ENCODE peak calls at places on chromosomes 2 and 18, in six cellular contexts. W is endothelial cell of umbilical vein, S is lower lobe of right lung, P is fibroblast of lung, A is K562, G is transverse colon. Q is an unnamed sample.

GRCh38 chr2:151972176-151973012 is 126.5 kb downstream of the CACNB4 start:
- DNase-seq in W (no peak), S (no peak), P (no peak), A (no peak), G (no peak), Q (no peak)

GRCh38 chr2:214005337-214005736 is 405.5 kb upstream of the VWC2L start:
- DNase-seq in W (peak; percentile 22), S (no peak), P (peak; percentile 33), A (no peak), G (no peak), Q (no peak)

GRCh38 chr2:17255071-17255470 is 263.2 kb downstream of the RAD51AP2 start:
- DNase-seq in W (no peak), S (no peak), P (no peak), A (no peak), G (no peak), Q (no peak)

GRCh38 chr2:164803772-164804466 is 37.7 kb downstream of the COBLL1 start:
- DNase-seq in W (no peak), S (no peak), P (peak; percentile 20), A (no peak), G (no peak), Q (no peak)

GRCh38 chr2:174145827-174146226 is 102.5 kb downstream of the OLA1 start:
- DNase-seq in W (no peak), S (no peak), P (no peak), A (peak; percentile 32), G (no peak), Q (no peak)

GRCh38 chr2:64699712-64700111 is 46.0 kb upstream of the SERTAD2 start:
- DNase-seq in W (no peak), S (no peak), P (no peak), A (no peak), G (no peak), Q (no peak)

GRCh38 chr2:72989770-72990556 is 72.6 kb downstream of the EMX1 start:
- DNase-seq in W (no peak), S (no peak), P (peak; percentile 60), A (no peak), G (peak; percentile 3), Q (no peak)

GRCh38 chr2:205904873-205905272 is 181.1 kb downstream of the INO80D start:
- DNase-seq in W (no peak), S (no peak), P (no peak), A (no peak), G (peak; percentile 58), Q (no peak)

GRCh38 chr2:219675206-219675605 is 47.8 kb downstream of the SLC4A3 start:
- DNase-seq in W (no peak), S (no peak), P (no peak), A (no peak), G (no peak), Q (no peak)

GRCh38 chr18:62881509-62882016 is 166.2 kb downstream of the PHLPP1 start:
- DNase-seq in W (peak; percentile 77), S (no peak), P (peak; percentile 99), A (no peak), G (no peak), Q (peak; percentile 90)

GRCh38 chr2:201909348-201909747 is 103.0 kb downstream of the CDK15 start:
- DNase-seq in W (no peak), S (no peak), P (peak; percentile 99), A (no peak), G (no peak), Q (no peak)

DNA sequence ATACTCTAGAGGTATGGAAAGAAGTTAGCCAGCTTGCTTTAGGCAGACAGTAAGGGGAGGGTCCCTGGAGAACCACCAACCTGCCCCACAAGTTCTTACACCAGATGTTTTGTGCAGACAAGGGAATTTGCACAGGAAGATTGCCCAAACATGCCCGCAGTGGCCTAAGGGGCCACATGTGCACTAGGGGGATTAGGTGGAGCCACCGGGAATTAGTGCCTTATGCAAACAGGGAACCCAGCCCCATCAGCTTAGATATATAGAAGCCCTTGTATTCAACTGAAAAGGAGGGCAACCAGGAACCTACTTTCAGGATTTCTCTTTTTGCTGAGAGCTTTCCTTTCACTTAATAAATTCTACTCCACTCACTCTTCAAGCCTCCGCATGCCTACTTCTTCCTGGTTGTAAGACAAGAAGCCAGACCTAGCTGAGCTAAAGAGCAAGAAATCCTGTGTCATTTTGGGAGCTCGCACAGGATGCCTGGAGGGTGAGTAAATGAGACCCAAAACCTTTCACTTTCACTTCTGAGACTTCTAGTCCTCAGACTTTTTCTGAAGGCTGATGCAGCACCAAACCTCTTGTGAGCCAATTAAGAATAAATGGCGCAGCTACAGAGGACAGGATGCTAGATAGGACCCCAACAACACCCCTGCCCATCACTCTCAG is 146.3 kb downstream of the GCA start:
- DNase-seq in W (no peak), S (no peak), P (no peak), A (no peak), G (no peak), Q (no peak)
- TF ChIP-seq CTCF in W (no peak), S (no peak), P (no peak), A (no peak), G (no peak), Q (no peak)

GRCh38 chr2:35580951-35581350 is 774.6 kb upstream of the CRIM1 start:
- DNase-seq in W (no peak), S (no peak), P (no peak), A (no peak), G (no peak), Q (no peak)

GRCh38 chr2:35591886-35592285 is 763.7 kb upstream of the CRIM1 start:
- DNase-seq in W (no peak), S (no peak), P (peak; percentile 2), A (no peak), G (no peak), Q (no peak)

GRCh38 chr2:35582637-35583036 is 772.9 kb upstream of the CRIM1 start:
- DNase-seq in W (no peak), S (no peak), P (no peak), A (no peak), G (no peak), Q (no peak)

DNA sequence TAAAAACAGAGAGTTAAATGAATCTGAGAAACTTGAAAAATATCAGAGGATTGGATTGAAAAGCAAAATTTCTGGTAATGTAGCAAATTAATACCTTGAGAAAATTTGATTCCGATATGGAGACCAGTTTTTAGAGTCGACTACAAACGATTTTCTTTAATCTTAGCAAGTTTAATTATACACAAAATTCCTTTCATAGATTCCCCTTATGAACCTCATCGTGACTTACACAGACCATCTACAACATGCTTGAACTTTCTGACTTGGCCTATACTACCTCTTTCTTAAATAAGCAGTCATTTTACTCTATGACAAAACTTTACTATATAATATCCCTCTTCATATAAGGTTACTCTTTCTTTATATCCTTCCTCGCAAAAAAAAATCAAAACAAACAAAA is 769.6 kb upstream of the CRIM1 start:
- DNase-seq in W (no peak), S (no peak), P (no peak), A (no peak), G (no peak), Q (no peak)
- H3K4me3 ChIP-seq in W (no peak overlapping the region), S (no peak overlapping the region), P (no peak overlapping the region), A (no peak overlapping the region), G (no peak overlapping the region), Q (no peak overlapping the region)

DNA sequence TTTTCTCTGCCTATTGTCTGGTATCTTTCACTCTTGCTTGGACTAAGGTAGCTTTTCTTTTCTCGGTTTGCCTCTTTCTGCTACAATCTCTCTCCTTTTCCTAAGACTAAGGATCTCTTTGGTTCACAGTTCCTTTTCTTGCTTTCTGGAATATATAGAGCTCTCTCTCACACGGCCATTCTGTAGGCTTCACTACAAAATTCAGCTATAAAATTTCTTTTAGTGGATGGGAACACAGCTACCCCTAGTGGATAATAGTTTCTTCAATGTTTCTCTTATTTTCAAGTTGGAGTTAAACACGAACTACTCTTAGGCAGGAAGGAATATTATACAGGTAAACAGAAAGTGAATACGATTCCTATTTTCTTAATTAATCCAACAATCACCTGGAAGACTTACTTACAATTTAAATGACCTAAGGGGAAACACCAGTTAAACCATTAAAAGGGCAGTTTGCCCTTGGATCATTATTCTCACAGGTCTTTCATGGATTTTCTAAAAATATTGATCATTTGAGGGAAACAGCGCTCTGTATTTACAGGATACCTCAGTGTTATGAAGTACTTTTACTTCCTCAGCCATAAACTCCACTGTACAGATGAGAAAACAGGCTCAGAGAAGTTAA is 140.5 kb downstream of the LRP2 start:
- DNase-seq in W (peak; percentile 63), S (no peak), P (peak; percentile 10), A (peak; percentile 32), G (no peak), Q (no peak)
- TF ChIP-seq CTCF in W (peak; percentile 34), S (no peak), P (peak; percentile 22), A (peak; percentile 57), G (peak; percentile 22), Q (peak; percentile 12)

GRCh38 chr18:77068321-77068841 is 64.2 kb downstream of the MBP start:
- DNase-seq in W (no peak), S (no peak), P (peak; percentile 74), A (no peak), G (no peak), Q (no peak)
- H3K4me3 ChIP-seq in W (no peak overlapping the region), S (no peak overlapping the region), P (no peak overlapping the region), A (no peak overlapping the region), G (no peak overlapping the region), Q (no peak overlapping the region)

GRCh38 chr2:77521931-77522470 is at the start of gene LRRTM4:
- DNase-seq in W (no peak), S (no peak), P (peak; percentile 2), A (no peak), G (no peak), Q (no peak)
- TF ChIP-seq CTCF in W (no peak), S (no peak), P (peak; percentile 21), A (no peak), G (no peak), Q (no peak)

DNA sequence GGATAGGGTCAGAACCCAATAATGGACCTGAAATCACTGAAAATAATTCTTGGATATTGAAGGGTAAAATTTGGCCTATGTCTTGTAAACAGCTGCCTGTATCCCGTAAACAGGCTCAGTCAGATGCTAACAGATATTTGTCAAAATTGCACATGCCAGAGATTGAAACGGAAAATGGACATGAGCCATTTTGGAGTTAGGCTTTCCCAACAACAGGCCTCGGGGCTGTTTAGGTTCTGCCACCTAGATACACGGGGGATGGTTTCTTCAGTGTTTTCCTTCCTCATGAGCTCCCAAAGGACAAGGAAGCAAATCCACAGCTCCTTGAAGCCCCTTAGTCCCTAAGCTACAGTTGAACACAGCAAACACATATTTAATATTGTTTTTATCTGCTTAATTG is 204.2 kb upstream of the FOSL2 start:
- DNase-seq in W (no peak), S (no peak), P (no peak), A (no peak), G (no peak), Q (no peak)
- H3K4me3 ChIP-seq in W (no peak overlapping the region), S (no peak overlapping the region), P (no peak overlapping the region), A (no peak overlapping the region), G (no peak overlapping the region), Q (no peak overlapping the region)

Q was measured in HFF-Myc.